ENCODE peak calls at places on chromosome 14, in six cellular contexts. E is stomach, P is HCT116, T is sigmoid colon, U is upper lobe of left lung, R is transverse colon. L is an unnamed sample.

GRCh38 chr14:103483600-103483999 is 39.0 kb downstream of the CKB start:
- DNase-seq in T (no peak), P (no peak), R (no peak), E (peak; percentile 34), U (no peak), L (no peak)

GRCh38 chr14:64910847-64911495 is 3.3 kb upstream of the CHURC1 start:
- DNase-seq in E (no peak), U (no peak), R (no peak), T (no peak), P (peak; percentile 39), L (no peak)

GRCh38 chr14:96309907-96310330 is 53.2 kb downstream of the ATG2B start:
- DNase-seq in T (no peak), U (no peak), P (no peak), E (no peak), R (no peak), L (no peak)

GRCh38 chr14:55160989-55161388 is 30.4 kb downstream of the DLGAP5 start:
- DNase-seq in P (peak; percentile 6), E (no peak), T (no peak), R (no peak), U (no peak), L (no peak)

GRCh38 chr14:32121948-32122347 is 44.8 kb downstream of the ARHGAP5 start:
- DNase-seq in R (no peak), U (no peak), T (no peak), P (no peak), E (no peak), L (no peak)

GRCh38 chr14:49586673-49587460 is 687 bp upstream of the RPS29 start:
- DNase-seq in U (peak; percentile 25), T (no peak), R (peak; percentile 27), P (peak; percentile 72), E (no peak), L (no peak)

GRCh38 chr14:91173221-91173670 is 59.4 kb downstream of the DGLUCY start:
- DNase-seq in E (peak; percentile 89), U (no peak), T (peak; percentile 91), P (peak; percentile 45), R (peak; percentile 87), L (peak; percentile 86)

GRCh38 chr14:70808023-70808401 is 1.3 kb downstream of the MAP3K9 start:
- DNase-seq in T (no peak), P (peak; percentile 59), R (peak; percentile 65), E (peak; percentile 56), U (no peak), L (peak; percentile 41)

GRCh38 chr14:20706657-20707355 is 18.2 kb downstream of the ANG start:
- DNase-seq in P (no peak), E (no peak), U (no peak), T (no peak), R (no peak), L (no peak)

GRCh38 chr14:104505085-104506074 is 74.2 kb upstream of the C14orf180 start:
- DNase-seq in E (no peak), U (peak; percentile 72), T (no peak), P (no peak), R (no peak), L (no peak)

GRCh38 chr14:104973215-104974145 is 4.7 kb downstream of the AHNAK2 start:
- DNase-seq in E (peak; percentile 84), U (peak; percentile 89), T (peak; percentile 97), P (peak; percentile 98), R (peak; percentile 87), L (peak; percentile 93)

GRCh38 chr14:101809671-101810514 is 48.4 kb downstream of the PPP2R5C start:
- DNase-seq in U (peak; percentile 78), P (peak; percentile 91), E (peak; percentile 86), T (peak; percentile 96), R (peak; percentile 88), L (peak; percentile 78)

GRCh38 chr14:30620178-30620577 is 1.9 kb upstream of the SCFD1 start:
- DNase-seq in E (no peak), R (no peak), P (no peak), T (no peak), U (no peak), L (no peak)

GRCh38 chr14:94129111-94129757 is at the start of gene IFI27L2:
- DNase-seq in R (peak; percentile 74), U (peak; percentile 93), E (peak; percentile 67), P (peak; percentile 59), T (peak; percentile 88), L (peak; percentile 53)

GRCh38 chr14:28831126-28831525 is 64.5 kb downstream of the FOXG1 start:
- DNase-seq in U (no peak), R (no peak), E (no peak), P (no peak), T (no peak), L (no peak)

GRCh38 chr14:104138098-104138890 is at the start of gene KIF26A:
- DNase-seq in R (peak; percentile 47), U (peak; percentile 90), T (peak; percentile 60), P (peak; percentile 51), E (no peak), L (no peak)

GRCh38 chr14:54976316-54976715 is 50.6 kb downstream of the WDHD1 start:
- DNase-seq in P (no peak), T (no peak), U (no peak), R (no peak), E (no peak), L (no peak)

GRCh38 chr14:55126089-55126488 is 3.0 kb upstream of the LGALS3 start:
- DNase-seq in R (no peak), T (no peak), U (no peak), P (no peak), E (no peak), L (no peak)

GRCh38 chr14:24113801-24114535 is 609 bp upstream of the DCAF11 start:
- DNase-seq in E (peak; percentile 75), P (peak; percentile 94), R (peak; percentile 93), T (peak; percentile 93), U (peak; percentile 95), L (peak; percentile 79)
- TF ChIP-seq POLR2A in E (no peak), P (peak; percentile 73), R (peak; percentile 84), T (peak; percentile 54), U (peak; percentile 66), L (peak; percentile 13)

GRCh38 chr14:35480119-35480769 is 53.7 kb upstream of the INSM2 start:
- DNase-seq in E (no peak), R (no peak), T (no peak), U (no peak), P (no peak), L (no peak)
- TF ChIP-seq POLR2AphosphoS5 in E (no peak), R (no peak), T (no peak), U (no peak), P (no peak), L (no peak)

GRCh38 chr14:63045234-63045611 is at the start of gene KCNH5:
- DNase-seq in T (no peak), P (no peak), U (peak; percentile 87), R (no peak), E (no peak), L (no peak)
- H3K4me3 ChIP-seq in T (peak within 1 kb of the TSS; percentile 10), P (no peak within 1 kb of the TSS), U (peak within 1 kb of the TSS; percentile 35), R (no peak within 1 kb of the TSS), E (peak within 1 kb of the TSS; percentile 38), L (peak within 1 kb of the TSS; percentile 3)

GRCh38 chr14:59483819-59484610 is at the start of the genes JKAMP and L3HYPDH:
- DNase-seq in R (peak; percentile 98), T (peak; percentile 98), E (peak; percentile 97), U (peak; percentile 99), P (peak; percentile 90), L (peak; percentile 95)
- TF ChIP-seq POLR2A in R (peak; percentile 83), T (peak; percentile 74), E (no peak), U (peak; percentile 79), P (peak; percentile 43), L (peak; percentile 68)

GRCh38 chr14:61567838-61568571 is 127.3 kb upstream of the HIF1A start:
- DNase-seq in T (no peak), P (no peak), R (no peak), U (no peak), E (no peak), L (no peak)
- TF ChIP-seq POLR2AphosphoS5 in T (no peak), P (no peak), R (no peak), U (no peak), E (no peak), L (no peak)

GRCh38 chr14:75223664-75224154 is 47.3 kb upstream of the TMED10 start:
- DNase-seq in R (peak; percentile 51), T (peak; percentile 68), E (no peak), U (no peak), P (no peak), L (no peak)
- H3K4me3 ChIP-seq in R (no peak overlapping the region), T (no peak overlapping the region), E (no peak overlapping the region), U (no peak overlapping the region), P (no peak overlapping the region), L (no peak overlapping the region)

L was measured in breast epithelium.